ENCODE peak calls at places on chromosomes 16 and 17, in four cellular contexts. One of them, this sample, is unnamed.

GRCh38 chr17:42928714-42929496 is 28.3 kb downstream of the G6PC1 start:
- DNase-seq in coronary artery: peak
- DNase-seq in OCI-LY7: peak
- DNase-seq in AG04450: peak
- DNase-seq in this sample: no peak

GRCh38 chr16:743794-744500 is 3.1 kb upstream of the CIAO3 start:
- DNase-seq in coronary artery: no peak
- DNase-seq in OCI-LY7: no peak
- DNase-seq in AG04450: no peak
- DNase-seq in this sample: no peak

GRCh38 chr17:75020331-75021110 is 8.1 kb downstream of the MRPL58 start:
- DNase-seq in coronary artery: no peak
- DNase-seq in AG04450: no peak
- DNase-seq in OCI-LY7: no peak
- DNase-seq in this sample: no peak

GRCh38 chr17:61065263-61065773 is 334.3 kb upstream of the TBX2 start:
- DNase-seq in coronary artery: no peak
- DNase-seq in AG04450: no peak
- DNase-seq in OCI-LY7: no peak
- DNase-seq in this sample: no peak

GRCh38 chr16:8110572-8111514 is 479.5 kb downstream of the TMEM114 start:
- DNase-seq in coronary artery: no peak
- DNase-seq in OCI-LY7: no peak
- DNase-seq in AG04450: no peak
- DNase-seq in this sample: no peak

GRCh38 chr16:4505356-4506153 is 29.4 kb downstream of the HMOX2 start:
- DNase-seq in AG04450: no peak
- DNase-seq in coronary artery: no peak
- DNase-seq in OCI-LY7: peak
- DNase-seq in this sample: no peak

GRCh38 chr16:19923396-19923795 is 38.7 kb upstream of the GPRC5B start:
- DNase-seq in AG04450: no peak
- DNase-seq in coronary artery: no peak
- DNase-seq in OCI-LY7: no peak
- DNase-seq in this sample: no peak

GRCh38 chr17:27545562-27546229 is 85.3 kb upstream of the LGALS9 start:
- DNase-seq in coronary artery: no peak
- DNase-seq in AG04450: no peak
- DNase-seq in OCI-LY7: no peak
- DNase-seq in this sample: no peak

GRCh38 chr17:75454193-75454592 is 2.2 kb upstream of the TMEM94 start:
- DNase-seq in OCI-LY7: peak
- DNase-seq in coronary artery: no peak
- DNase-seq in AG04450: no peak
- DNase-seq in this sample: no peak

GRCh38 chr16:19522369-19523159 is 666 bp upstream of the GDE1 start:
- DNase-seq in OCI-LY7: peak
- DNase-seq in AG04450: no peak
- DNase-seq in coronary artery: no peak
- DNase-seq in this sample: no peak

GRCh38 chr16:84340305-84341040 is 27.9 kb upstream of the ATP2C2 start:
- DNase-seq in AG04450: no peak
- DNase-seq in OCI-LY7: no peak
- DNase-seq in coronary artery: no peak
- DNase-seq in this sample: no peak

GRCh38 chr17:30244853-30245385 is 9.4 kb upstream of the SLC6A4 start:
- DNase-seq in AG04450: no peak
- DNase-seq in OCI-LY7: no peak
- DNase-seq in coronary artery: peak
- DNase-seq in this sample: no peak

GRCh38 chr17:28551421-28552186 is 820 bp downstream of the UNC119 start:
- DNase-seq in coronary artery: no peak
- DNase-seq in AG04450: no peak
- DNase-seq in OCI-LY7: no peak
- DNase-seq in this sample: no peak

GRCh38 chr17:632551-632950 is 82.1 kb downstream of the VPS53 start:
- DNase-seq in AG04450: no peak
- DNase-seq in coronary artery: peak
- DNase-seq in OCI-LY7: no peak
- DNase-seq in this sample: no peak

GRCh38 chr17:41532947-41533570 is 5.0 kb upstream of the KRT19 start:
- DNase-seq in AG04450: no peak
- DNase-seq in coronary artery: no peak
- DNase-seq in OCI-LY7: no peak
- DNase-seq in this sample: no peak

GRCh38 chr17:19247423-19247822 is 10.3 kb downstream of the EPN2 start:
- DNase-seq in AG04450: no peak
- DNase-seq in coronary artery: no peak
- DNase-seq in OCI-LY7: no peak
- DNase-seq in this sample: no peak

GRCh38 chr17:57626520-57627210 is 118.4 kb downstream of the CCDC182 start:
- DNase-seq in coronary artery: no peak
- DNase-seq in AG04450: no peak
- DNase-seq in OCI-LY7: no peak
- DNase-seq in this sample: no peak

GRCh38 chr17:65485388-65486299 is 75.8 kb downstream of the AXIN2 start:
- DNase-seq in AG04450: no peak
- DNase-seq in coronary artery: peak
- DNase-seq in OCI-LY7: no peak
- DNase-seq in this sample: peak

GRCh38 chr17:76262732-76263344 is 2.3 kb upstream of the UBALD2 start:
- DNase-seq in OCI-LY7: peak
- DNase-seq in coronary artery: no peak
- DNase-seq in AG04450: no peak
- DNase-seq in this sample: no peak

GRCh38 chr17:29835438-29836351 is 94.3 kb downstream of the SSH2 start:
- DNase-seq in coronary artery: no peak
- DNase-seq in OCI-LY7: no peak
- DNase-seq in AG04450: no peak
- DNase-seq in this sample: no peak

GRCh38 chr17:73278049-73278464 is 16.4 kb upstream of the CPSF4L start:
- DNase-seq in OCI-LY7: no peak
- DNase-seq in AG04450: no peak
- DNase-seq in coronary artery: no peak
- DNase-seq in this sample: no peak

GRCh38 chr17:75074532-75074931 is 13.2 kb upstream of the SLC16A5 start:
- DNase-seq in OCI-LY7: no peak
- DNase-seq in coronary artery: no peak
- DNase-seq in AG04450: no peak
- DNase-seq in this sample: no peak

GRCh38 chr17:38747385-38748328 is 479 bp downstream of the PCGF2 start:
- DNase-seq in coronary artery: no peak
- DNase-seq in OCI-LY7: peak
- DNase-seq in AG04450: no peak
- DNase-seq in this sample: peak

GRCh38 chr16:85557083-85557975 is 55.8 kb upstream of the GSE1 start:
- DNase-seq in AG04450: no peak
- DNase-seq in OCI-LY7: peak
- DNase-seq in coronary artery: no peak
- DNase-seq in this sample: no peak

GRCh38 chr17:32271844-32272243 is 6.2 kb downstream of the RHBDL3 start:
- DNase-seq in OCI-LY7: no peak
- DNase-seq in coronary artery: no peak
- DNase-seq in AG04450: no peak
- DNase-seq in this sample: no peak

GRCh38 chr16:77788196-77789084 is at the start of gene VAT1L:
- DNase-seq in OCI-LY7: no peak
- DNase-seq in AG04450: no peak
- DNase-seq in coronary artery: no peak
- DNase-seq in this sample: peak

GRCh38 chr17:17846003-17846402 is 9.2 kb upstream of the SREBF1 start:
- DNase-seq in OCI-LY7: no peak
- DNase-seq in coronary artery: no peak
- DNase-seq in AG04450: no peak
- DNase-seq in this sample: no peak
- H3K27ac ChIP-seq in OCI-LY7: no peak
- H3K27ac ChIP-seq in coronary artery: no peak
- H3K27ac ChIP-seq in AG04450: no peak
- H3K27ac ChIP-seq in this sample: no peak

GRCh38 chr17:16652252-16652651 is 1.4 kb downstream of the ZNF624 start:
- DNase-seq in OCI-LY7: no peak
- DNase-seq in coronary artery: no peak
- DNase-seq in AG04450: no peak
- DNase-seq in this sample: no peak

GRCh38 chr17:16649585-16649984 is 4.1 kb downstream of the ZNF624 start:
- DNase-seq in AG04450: no peak
- DNase-seq in OCI-LY7: no peak
- DNase-seq in coronary artery: no peak
- DNase-seq in this sample: no peak

GRCh38 chr17:16652847-16653366 is 743 bp downstream of the ZNF624 start:
- DNase-seq in coronary artery: no peak
- DNase-seq in OCI-LY7: peak
- DNase-seq in AG04450: no peak
- DNase-seq in this sample: no peak

DNA sequence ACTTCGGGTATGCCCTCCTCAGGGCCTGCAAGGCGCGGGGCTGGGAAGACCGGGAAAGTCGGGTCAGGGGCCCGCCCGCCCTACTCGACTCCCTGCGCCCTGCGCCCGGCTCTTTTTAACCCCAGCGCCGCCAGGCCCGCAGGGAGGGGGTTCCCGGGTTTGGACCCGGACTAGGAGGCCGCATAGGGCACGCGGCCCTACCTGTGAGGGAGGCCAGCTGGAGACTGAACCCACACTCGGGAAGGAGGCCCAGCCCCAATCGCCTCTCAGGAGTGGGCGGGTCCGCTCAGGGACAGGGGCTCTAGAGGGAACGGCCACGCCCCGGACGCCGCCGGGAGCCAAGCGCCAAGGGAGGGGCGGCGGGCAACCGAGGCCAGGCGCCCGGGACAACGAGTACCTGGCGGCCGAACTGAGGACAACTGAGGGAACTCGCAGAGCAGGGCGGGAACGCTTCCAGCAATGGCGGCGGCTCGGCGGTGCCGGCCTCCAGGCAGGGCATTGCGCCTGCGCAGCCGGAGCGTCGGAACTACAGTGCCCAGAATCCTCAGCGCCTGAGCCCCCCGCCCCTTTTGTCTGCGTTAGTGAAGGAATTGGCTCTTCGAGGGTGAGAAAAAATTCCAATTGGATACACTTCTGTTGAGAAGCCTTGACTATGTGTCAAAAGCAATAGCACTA is at the start of gene ZNF624:
- DNase-seq in AG04450: peak
- DNase-seq in OCI-LY7: peak
- DNase-seq in coronary artery: peak
- DNase-seq in this sample: peak
- TF ChIP-seq CTCF in AG04450: no peak
- TF ChIP-seq CTCF in OCI-LY7: no peak
- TF ChIP-seq CTCF in coronary artery: no peak
- TF ChIP-seq CTCF in this sample: no peak

DNA sequence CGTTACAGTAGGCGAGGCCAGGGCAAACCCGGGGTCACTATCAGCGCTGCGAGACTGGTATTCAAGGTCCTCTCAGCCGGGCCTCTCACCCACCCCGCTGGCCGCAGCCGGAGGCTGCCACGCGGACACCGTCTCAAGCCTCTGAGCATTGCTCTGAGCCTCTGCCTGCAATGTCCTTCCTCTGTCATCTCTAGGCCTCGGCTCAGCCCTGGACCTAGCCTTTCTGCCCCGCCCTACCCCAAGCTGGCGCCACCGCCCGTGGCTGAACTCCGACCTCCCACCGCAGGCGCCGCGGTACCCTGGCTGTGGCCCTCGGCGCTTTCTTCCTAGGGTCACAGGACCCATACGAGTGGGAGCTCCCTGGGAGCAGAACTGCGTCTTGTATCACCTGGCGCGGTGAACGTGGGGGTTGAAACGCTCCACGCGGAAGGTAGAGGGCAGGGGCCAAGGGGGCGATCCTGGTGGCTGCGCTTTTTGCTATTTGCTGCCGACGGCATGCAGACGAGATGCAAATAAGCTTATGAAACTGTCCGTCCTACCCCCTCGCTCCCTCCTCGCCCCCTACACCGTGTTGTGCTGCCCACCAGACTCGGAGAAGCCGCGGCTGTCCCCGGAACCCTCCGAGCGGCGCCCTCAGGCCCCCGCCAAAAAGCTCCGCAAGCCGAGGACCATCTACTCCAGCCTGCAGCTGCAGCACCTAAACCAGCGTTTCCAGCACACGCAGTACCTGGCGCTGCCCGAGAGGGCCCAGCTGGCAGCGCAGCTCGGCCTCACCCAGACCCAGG is 3.7 kb downstream of the DLX4 start:
- DNase-seq in AG04450: no peak
- DNase-seq in coronary artery: no peak
- DNase-seq in OCI-LY7: no peak
- DNase-seq in this sample: no peak
- H3K4me3 ChIP-seq in AG04450: no peak
- H3K4me3 ChIP-seq in coronary artery: peak
- H3K4me3 ChIP-seq in OCI-LY7: no peak
- H3K4me3 ChIP-seq in this sample: peak

DNA sequence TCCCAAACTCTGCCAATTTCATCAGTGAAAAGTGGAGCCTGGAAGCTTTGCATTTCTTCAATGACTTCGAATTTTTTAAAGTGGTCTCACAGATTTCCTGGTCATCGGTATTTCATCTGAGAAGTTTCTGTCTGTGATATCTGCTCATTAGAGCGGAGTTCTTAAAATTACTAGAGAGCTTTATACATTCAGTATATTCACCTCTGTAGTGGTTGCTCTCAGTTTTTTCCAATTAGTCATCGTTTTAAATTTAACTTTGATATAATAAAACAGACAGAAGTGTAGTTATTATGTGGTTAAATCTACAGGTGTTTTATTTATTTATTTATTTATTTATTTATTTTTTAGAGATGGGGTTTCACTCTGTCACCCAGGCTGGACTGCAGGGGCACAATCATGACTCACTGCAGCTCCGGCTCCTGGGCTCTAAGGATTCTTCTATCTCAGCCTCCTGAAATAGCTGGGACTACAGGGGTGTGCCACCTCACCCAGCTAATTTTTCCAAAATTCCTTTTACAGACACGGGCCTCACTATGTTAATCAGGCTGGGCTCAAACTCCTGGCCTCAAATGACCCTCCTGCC is 16.0 kb downstream of the ARHGAP17 start:
- DNase-seq in OCI-LY7: no peak
- DNase-seq in AG04450: no peak
- DNase-seq in coronary artery: peak
- DNase-seq in this sample: no peak
- H3K27ac ChIP-seq in OCI-LY7: no peak
- H3K27ac ChIP-seq in AG04450: peak
- H3K27ac ChIP-seq in coronary artery: peak
- H3K27ac ChIP-seq in this sample: peak

GRCh38 chr16:2184346-2184745 is 12.1 kb downstream of the CASKIN1 start:
- DNase-seq in OCI-LY7: no peak
- DNase-seq in coronary artery: no peak
- DNase-seq in AG04450: no peak
- DNase-seq in this sample: no peak
- TF ChIP-seq CTCF in OCI-LY7: no peak
- TF ChIP-seq CTCF in coronary artery: no peak
- TF ChIP-seq CTCF in AG04450: no peak
- TF ChIP-seq CTCF in this sample: no peak

This sample was measured in heart left ventricle.